ENCODE peak calls at places on chromosomes 13 and 19, in five cellular contexts. One of them, this sample, is unnamed.

GRCh38 chr13:71240906-71241305 is 626.1 kb downstream of the DACH1 start:
- DNase-seq in NCI-H774: no peak
- DNase-seq in activated CD4-positive, CD25-positive, alpha-beta regulatory T cell: no peak
- DNase-seq in HTR-8/SVneo: no peak
- DNase-seq in naive B cell: no peak
- DNase-seq in this sample: no peak

GRCh38 chr19:12364391-12365093 is 941 bp downstream of the ZNF442 start:
- DNase-seq in NCI-H774: no peak
- DNase-seq in activated CD4-positive, CD25-positive, alpha-beta regulatory T cell: no peak
- DNase-seq in HTR-8/SVneo: peak
- DNase-seq in naive B cell: no peak
- DNase-seq in this sample: peak

GRCh38 chr13:32022292-32022691 is 9.3 kb upstream of the FRY start:
- DNase-seq in NCI-H774: no peak
- DNase-seq in activated CD4-positive, CD25-positive, alpha-beta regulatory T cell: no peak
- DNase-seq in HTR-8/SVneo: no peak
- DNase-seq in naive B cell: no peak
- DNase-seq in this sample: no peak

GRCh38 chr13:113216165-113217056 is 7.0 kb downstream of the CUL4A start:
- DNase-seq in NCI-H774: peak
- DNase-seq in activated CD4-positive, CD25-positive, alpha-beta regulatory T cell: no peak
- DNase-seq in HTR-8/SVneo: peak
- DNase-seq in naive B cell: no peak
- DNase-seq in this sample: peak

GRCh38 chr19:29001922-29002247 is 211.1 kb downstream of the UQCRFS1 start:
- DNase-seq in NCI-H774: no peak
- DNase-seq in activated CD4-positive, CD25-positive, alpha-beta regulatory T cell: no peak
- DNase-seq in HTR-8/SVneo: no peak
- DNase-seq in naive B cell: no peak
- DNase-seq in this sample: no peak

GRCh38 chr19:54178581-54179261 is 5.8 kb upstream of the TMC4 start:
- DNase-seq in NCI-H774: no peak
- DNase-seq in activated CD4-positive, CD25-positive, alpha-beta regulatory T cell: no peak
- DNase-seq in HTR-8/SVneo: no peak
- DNase-seq in naive B cell: no peak
- DNase-seq in this sample: no peak

GRCh38 chr19:34313188-34313587 is 51.8 kb upstream of the GPI start:
- DNase-seq in NCI-H774: no peak
- DNase-seq in activated CD4-positive, CD25-positive, alpha-beta regulatory T cell: no peak
- DNase-seq in HTR-8/SVneo: no peak
- DNase-seq in naive B cell: no peak
- DNase-seq in this sample: no peak

GRCh38 chr19:36073121-36073876 is 18.6 kb downstream of the WDR62 start:
- DNase-seq in NCI-H774: no peak
- DNase-seq in activated CD4-positive, CD25-positive, alpha-beta regulatory T cell: no peak
- DNase-seq in HTR-8/SVneo: no peak
- DNase-seq in naive B cell: no peak
- DNase-seq in this sample: no peak

GRCh38 chr13:74931698-74932433 is 550.1 kb downstream of the TBC1D4 start:
- DNase-seq in NCI-H774: no peak
- DNase-seq in activated CD4-positive, CD25-positive, alpha-beta regulatory T cell: no peak
- DNase-seq in HTR-8/SVneo: no peak
- DNase-seq in naive B cell: no peak
- DNase-seq in this sample: no peak

GRCh38 chr13:74966814-74967213 is 515.2 kb downstream of the TBC1D4 start:
- DNase-seq in NCI-H774: no peak
- DNase-seq in activated CD4-positive, CD25-positive, alpha-beta regulatory T cell: no peak
- DNase-seq in HTR-8/SVneo: no peak
- DNase-seq in naive B cell: no peak
- DNase-seq in this sample: no peak

GRCh38 chr13:34243396-34243795 is 425.4 kb downstream of the RFC3 start:
- DNase-seq in NCI-H774: no peak
- DNase-seq in activated CD4-positive, CD25-positive, alpha-beta regulatory T cell: no peak
- DNase-seq in HTR-8/SVneo: no peak
- DNase-seq in naive B cell: no peak
- DNase-seq in this sample: no peak

GRCh38 chr13:20703785-20704458 is 423 bp downstream of the IL17D start:
- DNase-seq in NCI-H774: peak
- DNase-seq in activated CD4-positive, CD25-positive, alpha-beta regulatory T cell: peak
- DNase-seq in HTR-8/SVneo: peak
- DNase-seq in naive B cell: peak
- DNase-seq in this sample: peak

GRCh38 chr13:113837554-113838355 is 26.1 kb downstream of the GAS6 start:
- DNase-seq in NCI-H774: no peak
- DNase-seq in activated CD4-positive, CD25-positive, alpha-beta regulatory T cell: no peak
- DNase-seq in HTR-8/SVneo: peak
- DNase-seq in naive B cell: no peak
- DNase-seq in this sample: peak

GRCh38 chr19:37977992-37978391 is 71.0 kb downstream of the SIPA1L3 start:
- DNase-seq in NCI-H774: no peak
- DNase-seq in activated CD4-positive, CD25-positive, alpha-beta regulatory T cell: no peak
- DNase-seq in HTR-8/SVneo: peak
- DNase-seq in naive B cell: peak
- DNase-seq in this sample: no peak

GRCh38 chr19:42420055-42420544 is 7.1 kb downstream of the LIPE start:
- DNase-seq in NCI-H774: no peak
- DNase-seq in activated CD4-positive, CD25-positive, alpha-beta regulatory T cell: peak
- DNase-seq in HTR-8/SVneo: peak
- DNase-seq in naive B cell: peak
- DNase-seq in this sample: no peak

This sample was measured in T1000.